ENCODE peak calls at places on chromosome 21, in eight cellular contexts. I is uterus, P is foreskin keratinocyte, V is cardiac fibroblast, N is pancreas, S is right lobe of liver, D is endothelial cell, E is kidney. M is an unnamed sample.

GRCh38 chr21:42393443-42393950 is 2.4 kb downstream of the TMPRSS3 start:
- DNase-seq in V (no peak), E (no peak), S (no peak), P (no peak), N (no peak), I (no peak), D (no peak), M (no peak)

GRCh38 chr21:19523731-19524130 is 1120.1 kb upstream of the TMPRSS15 start:
- DNase-seq in S (no peak), E (no peak), N (no peak), V (no peak), I (no peak), P (no peak), D (no peak), M (no peak)

GRCh38 chr21:32806810-32807386 is 35.3 kb upstream of the PAXBP1 start:
- DNase-seq in P (no peak), V (peak), I (no peak), N (no peak), D (no peak), E (no peak), S (no peak), M (no peak)

GRCh38 chr21:41584603-41585176 is 76.7 kb upstream of the TMPRSS2 start:
- DNase-seq in I (no peak), N (no peak), E (no peak), S (no peak), D (no peak), P (no peak), V (no peak), M (no peak)

GRCh38 chr21:29256125-29256895 is 42.4 kb upstream of the BACH1 start:
- DNase-seq in D (no peak), S (no peak), I (no peak), N (no peak), V (peak), E (no peak), P (no peak), M (no peak)

GRCh38 chr21:46427516-46427915 is 31.2 kb upstream of the DIP2A start:
- DNase-seq in S (no peak), D (no peak), I (no peak), N (no peak), P (no peak), V (no peak), E (no peak), M (no peak)

GRCh38 chr21:17611414-17612022 is 1.2 kb downstream of the BTG3 start:
- DNase-seq in V (peak), N (peak), E (peak), I (peak), P (peak), D (peak), S (peak), M (peak)

GRCh38 chr21:42161957-42162681 is 56.8 kb upstream of the ABCG1 start:
- DNase-seq in N (no peak), S (no peak), D (peak), I (no peak), E (peak), V (peak), P (no peak), M (no peak)

GRCh38 chr21:27772816-27773215 is 805.9 kb upstream of the ADAMTS5 start:
- DNase-seq in P (no peak), I (no peak), V (no peak), E (no peak), S (no peak), N (no peak), D (no peak), M (no peak)

GRCh38 chr21:43889055-43889454 is 24.0 kb downstream of the AGPAT3 start:
- DNase-seq in P (no peak), E (no peak), V (no peak), I (no peak), N (no peak), S (no peak), D (no peak), M (no peak)
- TF ChIP-seq CTCF in P (no peak), E (no peak), V (no peak), I (no peak), N (no peak), S (no peak), D (no peak), M (no peak)

DNA sequence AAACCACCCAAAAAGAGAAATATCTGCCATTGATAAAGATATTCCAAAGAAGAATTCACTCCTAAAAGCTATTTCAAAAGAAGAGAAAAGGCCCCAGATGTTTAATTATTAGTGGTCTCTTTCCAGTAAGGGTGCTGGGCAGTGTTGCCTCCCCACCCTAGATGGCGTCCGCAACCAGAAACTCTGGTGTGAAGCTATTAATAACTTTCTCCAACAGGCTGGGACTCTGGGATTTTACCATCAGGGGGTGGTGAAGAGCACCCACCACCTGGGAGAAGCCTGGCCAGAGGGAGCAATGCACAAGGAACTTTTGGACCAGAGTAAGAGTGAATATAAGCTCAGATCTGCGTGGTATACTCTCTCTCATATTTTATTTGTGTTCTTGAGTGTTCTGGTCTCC is 115.4 kb upstream of the TIAM1 start:
- DNase-seq in N (no peak), E (no peak), P (no peak), D (peak), S (no peak), V (no peak), I (no peak), M (no peak)
- TF ChIP-seq CTCF in N (no peak), E (no peak), P (peak), D (peak), S (no peak), V (no peak), I (no peak), M (no peak)

GRCh38 chr21:23694396-23694795 is 1912.9 kb downstream of the MRPL39 start:
- DNase-seq in N (no peak), D (no peak), P (no peak), V (no peak), S (no peak), I (no peak), E (no peak), M (no peak)
- TF ChIP-seq CTCF in N (no peak), D (no peak), P (no peak), V (no peak), S (no peak), I (no peak), E (no peak), M (no peak)

DNA sequence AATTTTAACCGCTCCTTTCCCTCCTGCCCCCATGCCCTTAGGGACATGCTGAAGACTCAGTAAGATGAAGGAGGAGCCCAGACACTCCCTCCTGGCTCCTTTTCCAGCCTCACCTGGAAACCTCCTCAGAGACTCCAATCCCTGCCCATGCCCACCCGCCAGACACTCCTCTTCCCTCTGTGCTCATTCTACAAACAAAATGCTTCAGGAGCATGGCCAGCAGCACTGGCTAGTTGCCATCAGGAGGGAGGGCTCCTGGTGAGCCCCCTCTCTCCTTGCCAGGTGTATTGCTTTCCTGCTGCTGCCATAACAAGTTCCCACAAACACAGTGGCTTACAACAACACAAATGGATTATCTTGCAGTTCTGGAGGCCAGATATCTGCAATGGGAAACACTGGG is 126.1 kb downstream of the PSMG1 start:
- DNase-seq in S (no peak), I (no peak), E (no peak), V (no peak), D (no peak), N (no peak), P (no peak), M (no peak)
- TF ChIP-seq CTCF in S (no peak), I (no peak), E (no peak), V (no peak), D (no peak), N (no peak), P (no peak), M (no peak)

GRCh38 chr21:45405819-45406762 is 1.1 kb downstream of the COL18A1 start:
- DNase-seq in I (no peak), S (peak), P (no peak), V (peak), N (peak), D (peak), E (peak), M (no peak)

GRCh38 chr21:45406801-45407628 is 2.0 kb downstream of the COL18A1 start:
- DNase-seq in D (peak), N (peak), V (peak), I (no peak), E (peak), S (peak), P (no peak), M (no peak)

GRCh38 chr21:45408271-45408791 is 3.4 kb downstream of the COL18A1 start:
- DNase-seq in D (no peak), V (no peak), S (peak), P (no peak), N (peak), E (peak), I (no peak), M (no peak)

GRCh38 chr21:45408811-45409261 is 3.9 kb downstream of the COL18A1 start:
- DNase-seq in N (peak), D (no peak), P (no peak), I (no peak), S (peak), V (no peak), E (peak), M (no peak)

DNA sequence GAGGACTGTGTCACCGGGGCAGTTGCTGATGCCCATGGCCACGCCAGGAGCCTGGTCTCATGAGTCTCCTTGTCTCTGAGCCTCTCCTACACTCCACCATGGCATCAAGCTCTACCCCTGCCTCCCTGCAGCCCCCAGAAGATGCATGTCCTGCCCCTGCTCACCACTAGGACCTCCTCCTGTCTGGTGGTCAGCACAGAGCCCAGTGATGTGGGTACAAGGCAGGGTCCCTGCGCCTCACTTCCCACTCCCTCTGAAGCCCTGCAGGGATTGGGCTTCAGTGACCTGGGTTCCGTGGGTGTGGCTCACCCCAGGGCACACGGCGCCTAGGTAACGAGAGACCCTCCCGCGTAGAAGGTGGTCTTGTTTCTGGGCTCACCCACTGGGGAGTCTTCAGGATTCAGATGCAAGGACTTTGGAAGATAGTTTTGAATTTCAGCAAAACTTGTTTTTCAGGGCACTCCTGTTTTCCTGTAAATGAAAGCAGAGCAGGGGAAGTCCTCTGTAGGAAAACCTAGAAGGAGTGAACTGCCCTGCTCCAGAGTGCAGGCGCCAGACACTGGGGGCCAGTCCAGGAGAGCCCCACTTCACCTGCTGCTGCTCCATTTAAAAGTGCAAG is 2.8 kb downstream of the COL18A1 start:
- DNase-seq in S (peak), V (no peak), I (no peak), N (peak), E (peak), D (no peak), P (no peak), M (no peak)
- TF ChIP-seq CTCF in S (no peak), V (peak), I (no peak), N (no peak), E (no peak), D (no peak), P (no peak), M (no peak)

GRCh38 chr21:38999148-38999547 is 184.1 kb downstream of the PSMG1 start:
- DNase-seq in P (no peak), V (peak), I (no peak), N (no peak), S (no peak), E (no peak), D (no peak), M (no peak)
- TF ChIP-seq CTCF in P (no peak), V (no peak), I (no peak), N (no peak), S (no peak), E (no peak), D (no peak), M (no peak)

M was measured in glutamatergic neuron.